ENCODE peak calls at places on chromosome 14, in nine cellular contexts. One of them, this sample, is unnamed.
A peak's percentile ranks its signal among the peaks of the same experiment; 100 is the strongest.

GRCh38 chr14:23052182-23052623 is 5.1 kb downstream of the CDH24 start:
- DNase-seq in SK-N-SH: no peak
- DNase-seq in OCI-LY7: no peak
- DNase-seq in GM23248: no peak
- DNase-seq in MM.1S: no peak
- DNase-seq in hepatocyte: peak; percentile 28
- DNase-seq in PC-9: no peak
- DNase-seq in PC-3: no peak
- DNase-seq in HCT116: no peak
- DNase-seq in this sample: no peak

GRCh38 chr14:81247271-81247766 is 26.6 kb upstream of the GTF2A1 start:
- DNase-seq in SK-N-SH: no peak
- DNase-seq in OCI-LY7: no peak
- DNase-seq in GM23248: peak; percentile 77
- DNase-seq in MM.1S: no peak
- DNase-seq in hepatocyte: no peak
- DNase-seq in PC-9: peak; percentile 29
- DNase-seq in PC-3: no peak
- DNase-seq in HCT116: no peak
- DNase-seq in this sample: no peak

GRCh38 chr14:79542121-79542520 is 669.2 kb downstream of the DIO2 start:
- DNase-seq in SK-N-SH: no peak
- DNase-seq in OCI-LY7: no peak
- DNase-seq in GM23248: no peak
- DNase-seq in MM.1S: no peak
- DNase-seq in hepatocyte: no peak
- DNase-seq in PC-9: no peak
- DNase-seq in PC-3: no peak
- DNase-seq in HCT116: no peak
- DNase-seq in this sample: no peak

GRCh38 chr14:69845787-69846186 is 33.4 kb upstream of the SMOC1 start:
- DNase-seq in SK-N-SH: no peak
- DNase-seq in OCI-LY7: no peak
- DNase-seq in GM23248: peak; percentile 9
- DNase-seq in MM.1S: no peak
- DNase-seq in hepatocyte: peak; percentile 72
- DNase-seq in PC-9: no peak
- DNase-seq in PC-3: no peak
- DNase-seq in HCT116: no peak
- DNase-seq in this sample: no peak

GRCh38 chr14:89445252-89445973 is 28.4 kb upstream of the FOXN3 start:
- DNase-seq in SK-N-SH: no peak
- DNase-seq in OCI-LY7: peak; percentile 36
- DNase-seq in GM23248: peak; percentile 21
- DNase-seq in MM.1S: no peak
- DNase-seq in hepatocyte: no peak
- DNase-seq in PC-9: no peak
- DNase-seq in PC-3: no peak
- DNase-seq in HCT116: no peak
- DNase-seq in this sample: no peak

GRCh38 chr14:74843653-74844052 is 32.3 kb downstream of the PROX2 start:
- DNase-seq in SK-N-SH: peak; percentile 59
- DNase-seq in OCI-LY7: no peak
- DNase-seq in GM23248: peak; percentile 74
- DNase-seq in MM.1S: no peak
- DNase-seq in hepatocyte: no peak
- DNase-seq in PC-9: no peak
- DNase-seq in PC-3: no peak
- DNase-seq in HCT116: no peak
- DNase-seq in this sample: no peak

GRCh38 chr14:21171128-21171527 is 15.3 kb upstream of the OR5AU1 start:
- DNase-seq in SK-N-SH: no peak
- DNase-seq in OCI-LY7: no peak
- DNase-seq in GM23248: no peak
- DNase-seq in MM.1S: no peak
- DNase-seq in hepatocyte: no peak
- DNase-seq in PC-9: no peak
- DNase-seq in PC-3: no peak
- DNase-seq in HCT116: no peak
- DNase-seq in this sample: no peak

GRCh38 chr14:72104011-72104613 is 171.9 kb downstream of the RGS6 start:
- DNase-seq in SK-N-SH: peak; percentile 36
- DNase-seq in OCI-LY7: peak; percentile 19
- DNase-seq in GM23248: peak; percentile 19
- DNase-seq in MM.1S: no peak
- DNase-seq in hepatocyte: peak; percentile 8
- DNase-seq in PC-9: no peak
- DNase-seq in PC-3: peak; percentile 34
- DNase-seq in HCT116: peak; percentile 3
- DNase-seq in this sample: peak; percentile 84

GRCh38 chr14:41607119-41607785 is 576 bp downstream of the LRFN5 start:
- DNase-seq in SK-N-SH: no peak
- DNase-seq in OCI-LY7: no peak
- DNase-seq in GM23248: peak; percentile 56
- DNase-seq in MM.1S: no peak
- DNase-seq in hepatocyte: peak; percentile 18
- DNase-seq in PC-9: no peak
- DNase-seq in PC-3: no peak
- DNase-seq in HCT116: no peak
- DNase-seq in this sample: no peak

GRCh38 chr14:65241125-65241752 is 138.9 kb upstream of the MAX start:
- DNase-seq in SK-N-SH: no peak
- DNase-seq in OCI-LY7: no peak
- DNase-seq in GM23248: no peak
- DNase-seq in MM.1S: peak; percentile 11
- DNase-seq in hepatocyte: no peak
- DNase-seq in PC-9: no peak
- DNase-seq in PC-3: no peak
- DNase-seq in HCT116: no peak
- DNase-seq in this sample: no peak
- H3K4me3 ChIP-seq in SK-N-SH: no peak overlapping the region
- H3K4me3 ChIP-seq in OCI-LY7: no peak overlapping the region
- H3K4me3 ChIP-seq in GM23248: no peak overlapping the region
- H3K4me3 ChIP-seq in MM.1S: no peak overlapping the region
- H3K4me3 ChIP-seq in hepatocyte: no peak overlapping the region
- H3K4me3 ChIP-seq in PC-9: no peak overlapping the region
- H3K4me3 ChIP-seq in PC-3: no peak overlapping the region
- H3K4me3 ChIP-seq in HCT116: no peak overlapping the region
- H3K4me3 ChIP-seq in this sample: no peak overlapping the region

GRCh38 chr14:92994131-92994676 is 71.3 kb downstream of the CHGA start:
- DNase-seq in SK-N-SH: no peak
- DNase-seq in OCI-LY7: no peak
- DNase-seq in GM23248: no peak
- DNase-seq in MM.1S: no peak
- DNase-seq in hepatocyte: no peak
- DNase-seq in PC-9: no peak
- DNase-seq in PC-3: no peak
- DNase-seq in HCT116: no peak
- DNase-seq in this sample: no peak
- H3K9me2 ChIP-seq in SK-N-SH: no peaks in the 10 kb centered on the region
- H3K9me2 ChIP-seq in OCI-LY7: no peaks in the 10 kb centered on the region
- H3K9me2 ChIP-seq in GM23248: no peaks in the 10 kb centered on the region
- H3K9me2 ChIP-seq in MM.1S: no peaks in the 10 kb centered on the region
- H3K9me2 ChIP-seq in hepatocyte: no peaks in the 10 kb centered on the region
- H3K9me2 ChIP-seq in PC-9: no peaks in the 10 kb centered on the region
- H3K9me2 ChIP-seq in PC-3: no peaks in the 10 kb centered on the region
- H3K9me2 ChIP-seq in HCT116: no peaks in the 10 kb centered on the region
- H3K9me2 ChIP-seq in this sample: no peaks in the 10 kb centered on the region

GRCh38 chr14:27371868-27372267 is 774.0 kb upstream of the NOVA1 start:
- DNase-seq in SK-N-SH: no peak
- DNase-seq in OCI-LY7: no peak
- DNase-seq in GM23248: no peak
- DNase-seq in MM.1S: no peak
- DNase-seq in hepatocyte: no peak
- DNase-seq in PC-9: no peak
- DNase-seq in PC-3: no peak
- DNase-seq in HCT116: no peak
- DNase-seq in this sample: no peak
- H3K9me3 ChIP-seq in SK-N-SH: no peaks in the 10 kb centered on the region
- H3K9me3 ChIP-seq in OCI-LY7: peaks cover 16% of the 10 kb centered on the region
- H3K9me3 ChIP-seq in GM23248: no peaks in the 10 kb centered on the region
- H3K9me3 ChIP-seq in MM.1S: no peaks in the 10 kb centered on the region
- H3K9me3 ChIP-seq in hepatocyte: no peaks in the 10 kb centered on the region
- H3K9me3 ChIP-seq in PC-9: no peaks in the 10 kb centered on the region
- H3K9me3 ChIP-seq in PC-3: no peaks in the 10 kb centered on the region
- H3K9me3 ChIP-seq in HCT116: peaks cover 24% of the 10 kb centered on the region
- H3K9me3 ChIP-seq in this sample: peaks cover 66% of the 10 kb centered on the region

DNA sequence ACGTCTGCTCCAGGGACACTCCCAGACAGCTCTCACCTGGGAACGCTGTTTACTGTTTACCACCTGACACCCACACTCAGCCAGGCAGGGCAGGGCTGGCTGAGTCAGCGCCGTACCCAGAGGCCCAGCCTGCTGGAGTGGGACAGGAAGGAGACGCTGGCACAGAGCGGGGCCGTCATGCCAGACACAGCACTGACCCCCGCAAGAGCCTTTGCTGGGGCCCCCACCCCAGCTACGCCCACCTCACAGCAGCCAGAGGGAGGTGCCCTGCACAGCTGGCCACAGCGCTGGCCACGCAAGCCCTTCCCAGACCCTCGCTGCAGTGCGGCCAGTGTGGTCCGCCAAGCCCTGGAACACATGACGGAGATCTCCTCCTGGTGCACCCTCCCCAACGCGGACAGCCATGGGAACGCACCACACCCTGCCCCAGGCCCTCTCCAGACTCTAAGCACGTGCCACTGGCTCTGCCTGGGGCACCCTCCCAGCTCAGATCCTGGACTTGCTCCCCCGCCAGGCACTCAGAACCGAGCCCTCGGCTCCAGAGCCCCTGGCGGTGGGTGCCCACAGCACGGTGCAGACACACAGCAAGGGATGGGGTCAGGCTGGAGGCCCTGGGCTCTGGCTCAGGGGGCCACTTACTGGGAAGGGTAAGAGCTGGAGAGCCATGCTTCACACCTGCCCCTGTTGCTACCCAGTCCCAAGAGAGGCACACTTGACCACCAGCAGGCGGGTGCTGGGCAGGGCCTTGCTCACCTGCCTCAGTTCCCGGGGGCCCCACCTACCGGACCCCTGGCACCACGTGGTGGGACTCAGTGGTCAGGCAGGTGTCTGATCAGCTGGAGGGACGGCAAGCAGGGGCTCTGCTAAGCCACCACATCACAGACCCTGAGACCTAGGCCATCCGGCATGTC is 5.6 kb downstream of the AHNAK2 start:
- DNase-seq in SK-N-SH: no peak
- DNase-seq in OCI-LY7: no peak
- DNase-seq in GM23248: peak; percentile 87
- DNase-seq in MM.1S: no peak
- DNase-seq in hepatocyte: peak; percentile 85
- DNase-seq in PC-9: peak; percentile 87
- DNase-seq in PC-3: peak; percentile 97
- DNase-seq in HCT116: peak; percentile 86
- DNase-seq in this sample: no peak
- H3K4me3 ChIP-seq in SK-N-SH: peak overlapping the region; percentile 33
- H3K4me3 ChIP-seq in OCI-LY7: no peak overlapping the region
- H3K4me3 ChIP-seq in GM23248: peak overlapping the region; percentile 37
- H3K4me3 ChIP-seq in MM.1S: no peak overlapping the region
- H3K4me3 ChIP-seq in hepatocyte: no peak overlapping the region
- H3K4me3 ChIP-seq in PC-9: peak overlapping the region; percentile 41
- H3K4me3 ChIP-seq in PC-3: peak overlapping the region; percentile 37
- H3K4me3 ChIP-seq in HCT116: peak overlapping the region; percentile 41
- H3K4me3 ChIP-seq in this sample: no peak overlapping the region

GRCh38 chr14:98462908-98463307 is 809.1 kb downstream of the BCL11B start:
- DNase-seq in SK-N-SH: no peak
- DNase-seq in OCI-LY7: no peak
- DNase-seq in GM23248: no peak
- DNase-seq in MM.1S: no peak
- DNase-seq in hepatocyte: no peak
- DNase-seq in PC-9: no peak
- DNase-seq in PC-3: no peak
- DNase-seq in HCT116: no peak
- DNase-seq in this sample: no peak

GRCh38 chr14:98458702-98459101 is 813.3 kb downstream of the BCL11B start:
- DNase-seq in SK-N-SH: no peak
- DNase-seq in OCI-LY7: no peak
- DNase-seq in GM23248: no peak
- DNase-seq in MM.1S: no peak
- DNase-seq in hepatocyte: no peak
- DNase-seq in PC-9: no peak
- DNase-seq in PC-3: no peak
- DNase-seq in HCT116: no peak
- DNase-seq in this sample: no peak
- H3K9me2 ChIP-seq in SK-N-SH: no peaks in the 10 kb centered on the region
- H3K9me2 ChIP-seq in OCI-LY7: no peaks in the 10 kb centered on the region
- H3K9me2 ChIP-seq in GM23248: no peaks in the 10 kb centered on the region
- H3K9me2 ChIP-seq in MM.1S: no peaks in the 10 kb centered on the region
- H3K9me2 ChIP-seq in hepatocyte: no peaks in the 10 kb centered on the region
- H3K9me2 ChIP-seq in PC-9: no peaks in the 10 kb centered on the region
- H3K9me2 ChIP-seq in PC-3: no peaks in the 10 kb centered on the region
- H3K9me2 ChIP-seq in HCT116: no peaks in the 10 kb centered on the region
- H3K9me2 ChIP-seq in this sample: no peaks in the 10 kb centered on the region

GRCh38 chr14:56374421-56374820 is 205.2 kb upstream of the TMEM260 start:
- DNase-seq in SK-N-SH: no peak
- DNase-seq in OCI-LY7: no peak
- DNase-seq in GM23248: no peak
- DNase-seq in MM.1S: no peak
- DNase-seq in hepatocyte: no peak
- DNase-seq in PC-9: no peak
- DNase-seq in PC-3: no peak
- DNase-seq in HCT116: no peak
- DNase-seq in this sample: no peak

GRCh38 chr14:56367416-56367815 is 212.2 kb upstream of the TMEM260 start:
- DNase-seq in SK-N-SH: no peak
- DNase-seq in OCI-LY7: no peak
- DNase-seq in GM23248: no peak
- DNase-seq in MM.1S: no peak
- DNase-seq in hepatocyte: no peak
- DNase-seq in PC-9: no peak
- DNase-seq in PC-3: no peak
- DNase-seq in HCT116: no peak
- DNase-seq in this sample: no peak

DNA sequence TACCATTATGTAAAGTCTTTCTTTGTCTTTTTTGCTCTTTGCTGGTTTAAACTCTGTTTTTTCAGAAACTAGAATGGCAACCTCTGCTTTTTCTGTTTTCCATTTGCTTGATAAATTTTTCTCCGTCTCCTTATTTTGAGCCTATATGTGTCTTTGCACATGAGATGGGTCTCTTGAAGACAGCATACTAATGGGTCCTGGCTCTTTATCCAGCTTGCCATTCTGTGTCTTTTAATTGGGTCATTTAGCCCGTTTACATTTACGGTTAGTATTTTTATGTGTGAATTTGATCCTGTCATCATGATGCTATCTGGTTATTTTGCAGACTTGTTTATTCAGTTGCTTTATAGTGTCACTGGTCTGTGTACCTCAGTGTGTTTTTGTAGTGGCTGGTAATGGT is 207.9 kb upstream of the TMEM260 start:
- DNase-seq in SK-N-SH: no peak
- DNase-seq in OCI-LY7: no peak
- DNase-seq in GM23248: no peak
- DNase-seq in MM.1S: no peak
- DNase-seq in hepatocyte: no peak
- DNase-seq in PC-9: no peak
- DNase-seq in PC-3: no peak
- DNase-seq in HCT116: no peak
- DNase-seq in this sample: no peak
- H3K9me3 ChIP-seq in SK-N-SH: no peaks in the 10 kb centered on the region
- H3K9me3 ChIP-seq in OCI-LY7: no peaks in the 10 kb centered on the region
- H3K9me3 ChIP-seq in GM23248: peaks cover 3% of the 10 kb centered on the region
- H3K9me3 ChIP-seq in MM.1S: no peaks in the 10 kb centered on the region
- H3K9me3 ChIP-seq in hepatocyte: no peaks in the 10 kb centered on the region
- H3K9me3 ChIP-seq in PC-9: peaks cover 10% of the 10 kb centered on the region
- H3K9me3 ChIP-seq in PC-3: peaks cover 9% of the 10 kb centered on the region
- H3K9me3 ChIP-seq in HCT116: no peaks in the 10 kb centered on the region
- H3K9me3 ChIP-seq in this sample: no peaks in the 10 kb centered on the region

This sample was measured in Karpas-422.